ENCODE peak calls at places on chromosome 6, in seven cellular contexts. S, I, N, X, L, W and T are unnamed samples.

GRCh38 chr6:74631558-74631957 is 574.3 kb downstream of the COL12A1 start:
- DNase-seq in W (no peak), S (peak), N (no peak), L (no peak), X (no peak), I (no peak), T (no peak)

GRCh38 chr6:108453601-108454157 is 107.0 kb upstream of the FOXO3 start:
- DNase-seq in L (no peak), I (no peak), W (no peak), N (no peak), S (peak), X (no peak), T (no peak)

GRCh38 chr6:87384449-87384848 is 23.3 kb upstream of the CFAP206 start:
- DNase-seq in S (no peak), N (no peak), W (no peak), X (no peak), L (peak), I (no peak), T (no peak)

GRCh38 chr6:4358414-4359107 is 223.2 kb upstream of the ECI2 start:
- DNase-seq in I (peak), S (peak), X (peak), N (peak), W (peak), L (peak), T (no peak)

GRCh38 chr6:18562726-18563125 is 175.6 kb downstream of the RNF144B start:
- DNase-seq in W (no peak), L (no peak), N (no peak), I (no peak), X (no peak), S (no peak), T (no peak)

GRCh38 chr6:18488004-18488403 is 100.9 kb downstream of the RNF144B start:
- DNase-seq in L (no peak), S (no peak), X (no peak), I (no peak), N (no peak), W (no peak), T (no peak)

GRCh38 chr6:156933201-156934053 is 156.2 kb downstream of the ARID1B start:
- DNase-seq in X (no peak), I (peak), W (peak), L (no peak), S (no peak), N (no peak), T (no peak)

GRCh38 chr6:125104425-125104824 is 49.1 kb upstream of the TPD52L1 start:
- DNase-seq in W (no peak), L (no peak), X (no peak), I (no peak), S (peak), N (no peak), T (no peak)

GRCh38 chr6:127519469-127519785 is 292 bp upstream of the MTCL3 start:
- DNase-seq in L (no peak), N (no peak), W (no peak), I (no peak), X (no peak), S (no peak), T (no peak)

GRCh38 chr6:136788069-136788902 is 4.0 kb downstream of the MAP3K5 start:
- DNase-seq in W (no peak), L (no peak), S (peak), N (no peak), X (no peak), I (no peak), T (no peak)

GRCh38 chr6:158536891-158537798 is 22.7 kb upstream of the TMEM181 start:
- DNase-seq in N (no peak), S (no peak), W (peak), X (peak), I (peak), L (no peak), T (no peak)

GRCh38 chr6:2767327-2767985 is 2.3 kb downstream of the WRNIP1 start:
- DNase-seq in S (no peak), N (no peak), I (no peak), L (no peak), W (no peak), X (no peak), T (no peak)

GRCh38 chr6:155212616-155213380 is 51.0 kb upstream of the CLDN20 start:
- DNase-seq in W (no peak), X (no peak), I (no peak), S (no peak), N (no peak), L (no peak), T (no peak)

GRCh38 chr6:34391711-34392496 is 565 bp downstream of the NUDT3 start:
- DNase-seq in W (peak), S (peak), L (peak), X (no peak), N (no peak), I (peak), T (peak)

GRCh38 chr6:69868252-69868804 is 2.0 kb downstream of the COL19A1 start:
- DNase-seq in L (no peak), X (no peak), I (no peak), W (no peak), S (no peak), N (no peak), T (no peak)

GRCh38 chr6:150345786-150346185 is 23.0 kb upstream of the IYD start:
- DNase-seq in S (no peak), I (no peak), W (no peak), X (no peak), N (no peak), L (no peak), T (no peak)

GRCh38 chr6:127291495-127291894 is 24.8 kb downstream of the RNF146 start:
- DNase-seq in I (no peak), W (no peak), S (no peak), L (no peak), X (no peak), N (no peak), T (no peak)

GRCh38 chr6:26394289-26394688 is 7.8 kb upstream of the BTN3A1 start:
- DNase-seq in I (no peak), L (no peak), N (no peak), W (no peak), X (peak), S (peak), T (no peak)

GRCh38 chr6:144234399-144234798 is 50.7 kb upstream of the UTRN start:
- DNase-seq in X (no peak), L (no peak), I (no peak), S (no peak), N (no peak), W (no peak), T (no peak)

GRCh38 chr6:2793491-2794151 is 28.4 kb downstream of the WRNIP1 start:
- DNase-seq in S (no peak), I (no peak), N (peak), W (no peak), X (no peak), L (peak), T (peak)

GRCh38 chr6:27871919-27872633 is 40.1 kb downstream of the OR2B2 start:
- DNase-seq in S (peak), W (peak), L (no peak), N (peak), I (peak), X (no peak), T (peak)

GRCh38 chr6:142406131-142406530 is 104.3 kb downstream of the ADGRG6 start:
- DNase-seq in I (no peak), N (no peak), W (no peak), X (no peak), S (peak), L (no peak), T (no peak)

GRCh38 chr6:117149324-117149723 is 116.0 kb upstream of the VGLL2 start:
- DNase-seq in S (no peak), N (no peak), X (no peak), L (no peak), W (no peak), I (no peak), T (no peak)

GRCh38 chr6:142377112-142377848 is 75.5 kb downstream of the ADGRG6 start:
- DNase-seq in N (no peak), I (peak), S (peak), W (peak), X (peak), L (no peak), T (no peak)

GRCh38 chr6:133710826-133711225 is 178.1 kb upstream of the TCF21 start:
- DNase-seq in X (no peak), I (no peak), S (no peak), W (no peak), L (no peak), N (no peak), T (no peak)

GRCh38 chr6:33192105-33192646 is at the start of gene COL11A2:
- DNase-seq in L (no peak), N (no peak), S (no peak), W (peak), X (no peak), I (peak), T (no peak)

GRCh38 chr6:19413323-19413722 is 423.8 kb upstream of the ID4 start:
- DNase-seq in S (peak), L (no peak), I (no peak), X (peak), W (no peak), N (no peak), T (no peak)

GRCh38 chr6:6712258-6712978 is 123.9 kb downstream of the LY86 start:
- DNase-seq in X (peak), I (no peak), W (no peak), L (no peak), S (peak), N (peak), T (peak)

GRCh38 chr6:111032493-111033140 is 50.8 kb downstream of the RPF2 start:
- DNase-seq in W (no peak), X (no peak), N (no peak), S (peak), L (peak), I (no peak), T (no peak)

GRCh38 chr6:15985354-15985995 is 143.4 kb upstream of the MYLIP start:
- DNase-seq in S (no peak), I (no peak), W (no peak), N (no peak), X (no peak), L (no peak), T (no peak)

GRCh38 chr6:90123796-90124195 is 172.8 kb downstream of the BACH2 start:
- DNase-seq in W (no peak), L (no peak), S (no peak), N (no peak), X (no peak), I (no peak), T (no peak)

GRCh38 chr6:48476257-48476656 is 365.3 kb upstream of the PTCHD4 start:
- DNase-seq in W (no peak), S (peak), L (no peak), N (no peak), X (no peak), I (peak), T (no peak)

GRCh38 chr6:5813625-5814027 is 193.1 kb downstream of the NRN1 start:
- DNase-seq in W (no peak), L (no peak), X (no peak), N (no peak), S (no peak), I (no peak), T (no peak)

GRCh38 chr6:132568611-132569010 is 1.5 kb upstream of the TAAR6 start:
- DNase-seq in W (no peak), S (no peak), I (no peak), X (no peak), L (no peak), N (no peak), T (no peak)

GRCh38 chr6:101851911-101852310 is 458.4 kb downstream of the GRIK2 start:
- DNase-seq in S (peak), X (no peak), I (no peak), L (no peak), W (no peak), N (no peak), T (no peak)

DNA sequence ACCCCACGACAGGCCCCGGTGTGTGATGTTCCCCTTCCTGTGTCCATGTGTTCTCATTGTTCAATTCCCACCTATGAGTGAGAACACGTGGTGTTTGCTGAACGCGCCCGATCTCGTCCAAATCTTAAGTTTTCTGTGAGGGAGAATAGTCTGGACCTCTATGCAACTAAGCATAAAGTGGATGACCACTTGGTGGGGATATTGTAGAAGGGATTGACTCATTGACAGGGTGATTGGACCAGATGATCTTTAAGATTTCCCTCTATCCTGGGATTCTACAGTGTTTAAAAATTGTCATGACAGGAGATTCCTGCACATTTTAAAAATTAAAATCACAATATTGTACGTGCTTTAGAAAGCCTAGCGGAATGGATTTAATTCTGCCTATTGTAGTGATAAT is 141.3 kb downstream of the TRMT11 start:
- DNase-seq in N (no peak), I (no peak), X (no peak), S (no peak), L (no peak), W (no peak), T (no peak)
- TF ChIP-seq CTCF in N (no peak), I (no peak), X (no peak), S (no peak), L (no peak), W (no peak), T (no peak)

DNA sequence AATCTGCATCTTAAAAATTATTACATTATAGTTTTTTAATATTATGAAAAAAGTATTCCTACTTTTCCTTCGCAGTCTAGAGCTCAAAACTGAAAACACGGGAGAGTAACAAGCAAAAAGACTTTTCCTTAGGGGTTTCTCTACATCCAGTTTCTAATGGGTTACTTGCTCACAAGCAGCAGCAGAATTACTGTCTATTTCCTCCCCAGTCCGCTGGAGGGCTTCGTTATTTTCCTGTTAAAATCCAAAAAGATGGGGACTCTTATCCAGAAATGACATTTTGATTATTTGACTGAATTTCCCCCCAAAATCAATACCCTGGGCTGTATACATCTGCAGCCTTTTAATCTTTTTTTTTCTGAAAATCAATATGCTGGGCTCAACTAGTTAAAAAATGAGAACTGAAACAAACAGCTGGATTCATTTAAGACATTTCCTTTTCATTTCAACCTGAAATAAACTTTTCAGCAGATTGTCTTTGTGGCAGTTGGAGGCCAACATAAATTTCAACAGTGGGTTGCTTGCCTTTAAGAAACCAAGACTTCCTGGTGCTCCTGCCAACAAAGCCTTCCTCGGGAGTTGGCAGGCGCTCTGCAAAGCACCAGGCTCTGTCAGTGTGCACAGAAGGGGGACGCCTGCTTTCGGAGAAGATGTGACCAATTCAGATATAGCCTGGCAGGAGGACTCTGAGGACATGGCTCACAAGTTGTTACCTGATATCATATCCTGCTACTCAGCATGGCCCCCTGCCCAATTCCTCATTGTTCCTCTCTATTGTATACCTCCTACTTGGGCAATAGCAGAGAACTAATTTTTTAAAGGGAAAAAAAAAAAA is 204.7 kb upstream of the ARG1 start:
- DNase-seq in N (peak), S (peak), W (no peak), I (no peak), L (no peak), X (no peak), T (no peak)
- TF ChIP-seq CTCF in N (no peak), S (no peak), W (no peak), I (no peak), L (no peak), X (no peak), T (no peak)

GRCh38 chr6:52802806-52803205 is 810 bp downstream of the GSTA1 start:
- DNase-seq in W (no peak), N (no peak), S (no peak), X (no peak), L (no peak), I (no peak), T (no peak)
- TF ChIP-seq CTCF in W (no peak), N (no peak), S (no peak), X (no peak), L (no peak), I (no peak), T (no peak)

GRCh38 chr6:44495036-44495901 is 107.8 kb downstream of the CDC5L start:
- DNase-seq in W (no peak), N (no peak), I (no peak), L (no peak), X (no peak), S (peak), T (no peak)

GRCh38 chr6:44493132-44493531 is 105.6 kb downstream of the CDC5L start:
- DNase-seq in I (no peak), L (no peak), W (no peak), N (no peak), X (no peak), S (no peak), T (no peak)

GRCh38 chr6:44496705-44497369 is 109.3 kb downstream of the CDC5L start:
- DNase-seq in X (no peak), N (no peak), L (no peak), W (no peak), S (no peak), I (no peak), T (no peak)

GRCh38 chr6:44493593-44493992 is 106.1 kb downstream of the CDC5L start:
- DNase-seq in X (no peak), N (no peak), W (no peak), S (no peak), I (no peak), L (no peak), T (no peak)

GRCh38 chr6:44494011-44494501 is 106.5 kb downstream of the CDC5L start:
- DNase-seq in S (peak), W (no peak), N (no peak), L (no peak), I (no peak), X (peak), T (no peak)
- TF ChIP-seq CTCF in S (peak), W (no peak), N (no peak), L (no peak), I (no peak), X (peak), T (no peak)

GRCh38 chr6:138004423-138005287 is 102.6 kb downstream of the PERP start:
- DNase-seq in N (no peak), I (no peak), L (no peak), W (no peak), S (peak), X (peak), T (no peak)
- TF ChIP-seq CTCF in N (peak), I (no peak), L (peak), W (no peak), S (peak), X (peak), T (peak)